ENCODE peak calls at places on chromosomes 7 and 10, in four cellular contexts. F is RPMI8226, I is skeletal muscle cell, P is GM13977. V is an unnamed sample.

GRCh38 chr7:13745530-13745929 is 243.9 kb downstream of the ETV1 start:
- DNase-seq in F (no peak), I (no peak), P (no peak), V (no peak)

GRCh38 chr10:102393411-102394078 is 2.0 kb upstream of the NFKB2 start:
- DNase-seq in F (no peak), I (no peak), P (no peak), V (no peak)

GRCh38 chr7:23239709-23240108 is 6.9 kb upstream of the GPNMB start:
- DNase-seq in F (no peak), I (no peak), P (no peak), V (no peak)

GRCh38 chr10:79127151-79127961 is 58.6 kb downstream of the ZMIZ1 start:
- DNase-seq in F (no peak), I (no peak), P (no peak), V (no peak)

GRCh38 chr10:6151087-6151977 is 51.4 kb upstream of the PFKFB3 start:
- DNase-seq in F (peak; percentile 37), I (no peak), P (peak; percentile 85), V (peak; percentile 80)

GRCh38 chr7:105457619-105458018 is 64.5 kb downstream of the PUS7 start:
- DNase-seq in F (no peak), I (no peak), P (no peak), V (no peak)

GRCh38 chr7:30649717-30650116 is 32.5 kb downstream of the CRHR2 start:
- DNase-seq in F (no peak), I (no peak), P (no peak), V (no peak)

GRCh38 chr7:34165466-34165865 is 260.1 kb downstream of the BMPER start:
- DNase-seq in F (no peak), I (no peak), P (no peak), V (no peak)

GRCh38 chr10:121303273-121303890 is 294.9 kb downstream of the FGFR2 start:
- DNase-seq in F (no peak), I (no peak), P (no peak), V (no peak)

GRCh38 chr10:6840766-6841165 is 260.7 kb upstream of the PRKCQ start:
- DNase-seq in F (no peak), I (peak; percentile 4), P (no peak), V (no peak)

GRCh38 chr10:60406182-60406581 is 16.5 kb upstream of the ANK3 start:
- DNase-seq in F (no peak), I (no peak), P (no peak), V (no peak)

GRCh38 chr7:146922777-146923176 is 806.2 kb downstream of the CNTNAP2 start:
- DNase-seq in F (no peak), I (no peak), P (no peak), V (no peak)

GRCh38 chr7:101154693-101155102 is 422 bp downstream of the AP1S1 start:
- DNase-seq in F (no peak), I (no peak), P (no peak), V (peak; percentile 63)

GRCh38 chr7:42911482-42912447 is at the start of gene C7orf25:
- DNase-seq in F (peak; percentile 97), I (peak; percentile 77), P (peak; percentile 95), V (peak; percentile 98)

GRCh38 chr10:99467236-99467999 is 37.0 kb upstream of the GOT1 start:
- DNase-seq in F (no peak), I (no peak), P (no peak), V (no peak)

GRCh38 chr7:151993977-151994676 is 31.3 kb upstream of the GALNT11 start:
- DNase-seq in F (peak; percentile 19), I (no peak), P (no peak), V (no peak)

GRCh38 chr7:125814030-125814535 is 884.5 kb upstream of the POT1 start:
- DNase-seq in F (no peak), I (no peak), P (no peak), V (no peak)

GRCh38 chr7:101315336-101315735 is 6.3 kb downstream of the IFT22 start:
- DNase-seq in F (peak; percentile 81), I (peak; percentile 7), P (peak; percentile 73), V (peak; percentile 83)

GRCh38 chr10:119762805-119763798 is 37.3 kb downstream of the INPP5F start:
- DNase-seq in F (no peak), I (no peak), P (no peak), V (no peak)

GRCh38 chr7:87225696-87226095 is 6.2 kb upstream of the TMEM243 start:
- DNase-seq in F (no peak), I (peak; percentile 53), P (no peak), V (no peak)

GRCh38 chr10:14555806-14556205 is 218.9 kb downstream of the FAM107B start:
- DNase-seq in F (peak; percentile 55), I (no peak), P (no peak), V (peak; percentile 68)

GRCh38 chr10:89078729-89079672 is 88.4 kb downstream of the FAS start:
- DNase-seq in F (no peak), I (no peak), P (no peak), V (no peak)

GRCh38 chr7:106823631-106824030 is 41.5 kb upstream of the PIK3CG start:
- DNase-seq in F (no peak), I (no peak), P (no peak), V (no peak)

GRCh38 chr10:14116837-14117236 is 213.9 kb downstream of the FRMD4A start:
- DNase-seq in F (no peak), I (no peak), P (no peak), V (no peak)

V was measured in Karpas-422.